ENCODE peak calls at places on chromosomes 2 and 18, in five cellular contexts. J is B cell, X is AG04450, U is colonic mucosa, S is osteoblast. O is an unnamed sample.

GRCh38 chr18:22175326-22175725 is 5.9 kb downstream of the GATA6 start:
- DNase-seq in S (no peak), X (no peak), U (peak; percentile 17), J (no peak), O (no peak)

GRCh38 chr2:129438501-129439057 is 540.9 kb upstream of the RAB6C start:
- DNase-seq in X (no peak), S (no peak), J (no peak), U (no peak), O (no peak)

GRCh38 chr2:174648896-174649295 is 51.3 kb upstream of the WIPF1 start:
- DNase-seq in J (no peak), S (no peak), X (no peak), U (no peak), O (no peak)

GRCh38 chr18:78803104-78803503 is 176.5 kb upstream of the SALL3 start:
- DNase-seq in U (no peak), S (no peak), X (no peak), J (no peak), O (no peak)

GRCh38 chr2:152415231-152415642 is 80.3 kb downstream of the FMNL2 start:
- DNase-seq in U (no peak), S (no peak), X (no peak), J (no peak), O (peak; percentile 26)

GRCh38 chr2:232162191-232162590 is 200.7 kb downstream of the DIS3L2 start:
- DNase-seq in J (no peak), X (no peak), S (no peak), U (no peak), O (no peak)

GRCh38 chr2:144583741-144584453 is 64.0 kb upstream of the ZEB2 start:
- DNase-seq in J (no peak), U (no peak), X (peak; percentile 44), S (peak; percentile 83), O (peak; percentile 8)

GRCh38 chr18:53689886-53690285 is 534.6 kb downstream of the MBD2 start:
- DNase-seq in U (no peak), X (no peak), S (no peak), J (no peak), O (no peak)

GRCh38 chr2:165898381-165898780 is 55.2 kb downstream of the TTC21B start:
- DNase-seq in U (no peak), J (no peak), S (no peak), X (no peak), O (no peak)

GRCh38 chr18:57434536-57435494 is at the start of gene ONECUT2:
- DNase-seq in X (peak; percentile 46), U (peak; percentile 94), J (peak; percentile 67), S (peak; percentile 100), O (peak; percentile 79)

GRCh38 chr2:138087761-138088602 is 123.7 kb downstream of the HNMT start:
- DNase-seq in X (no peak), S (no peak), U (peak; percentile 61), J (no peak), O (no peak)

GRCh38 chr2:12787891-12788783 is 71.4 kb downstream of the TRIB2 start:
- DNase-seq in X (no peak), S (peak; percentile 85), J (no peak), U (no peak), O (no peak)

GRCh38 chr2:150735894-150736498 is 248.5 kb upstream of the RND3 start:
- DNase-seq in S (no peak), U (no peak), J (no peak), X (no peak), O (no peak)

GRCh38 chr2:68225119-68225632 is 27.2 kb downstream of the PPP3R1 start:
- DNase-seq in S (no peak), U (peak; percentile 28), X (no peak), J (peak; percentile 24), O (peak; percentile 13)
- TF ChIP-seq CTCF in S (peak; percentile 29), U (no peak), X (no peak), J (no peak), O (no peak)

DNA sequence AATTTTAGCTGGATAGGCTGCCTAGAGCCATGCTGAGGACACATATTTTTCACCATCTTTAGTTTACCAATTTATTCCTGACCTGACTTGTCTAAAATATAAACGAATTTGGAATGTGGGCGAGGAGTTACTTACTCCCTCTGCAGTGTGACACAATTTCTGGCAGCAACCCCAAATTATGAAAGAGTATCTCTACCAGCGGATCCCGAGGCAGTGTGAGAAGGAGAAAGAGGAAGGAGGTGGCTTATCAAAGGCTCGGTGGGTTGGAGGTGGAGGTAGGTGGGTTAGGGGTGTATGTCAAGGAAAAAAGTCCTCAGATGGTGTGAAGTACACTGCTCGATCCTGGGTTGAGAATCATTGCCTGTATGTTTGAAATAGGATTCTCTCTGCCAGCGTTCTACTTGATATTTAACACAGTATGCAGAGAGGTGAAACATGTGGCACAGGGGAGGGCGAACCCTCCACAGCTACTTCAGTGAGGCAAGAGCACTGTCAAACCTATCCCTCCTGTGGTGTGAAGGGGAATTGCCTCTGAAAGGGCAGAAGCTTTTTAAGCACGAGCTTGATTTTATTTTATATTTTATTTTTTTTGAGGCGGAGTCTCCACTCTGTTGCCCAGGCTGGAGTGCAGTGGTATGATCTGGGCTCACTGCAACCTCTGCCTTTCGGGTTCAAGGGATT is 76.0 kb downstream of the RFTN2 start:
- DNase-seq in S (peak; percentile 93), U (no peak), J (peak; percentile 19), X (peak; percentile 21), O (peak; percentile 54)
- TF ChIP-seq CTCF in S (peak; percentile 53), U (no peak), J (peak; percentile 33), X (peak; percentile 55), O (peak; percentile 37)

GRCh38 chr18:25979358-25979727 is 111.1 kb downstream of the SS18 start:
- DNase-seq in X (no peak), S (no peak), U (no peak), J (no peak), O (no peak)

DNA sequence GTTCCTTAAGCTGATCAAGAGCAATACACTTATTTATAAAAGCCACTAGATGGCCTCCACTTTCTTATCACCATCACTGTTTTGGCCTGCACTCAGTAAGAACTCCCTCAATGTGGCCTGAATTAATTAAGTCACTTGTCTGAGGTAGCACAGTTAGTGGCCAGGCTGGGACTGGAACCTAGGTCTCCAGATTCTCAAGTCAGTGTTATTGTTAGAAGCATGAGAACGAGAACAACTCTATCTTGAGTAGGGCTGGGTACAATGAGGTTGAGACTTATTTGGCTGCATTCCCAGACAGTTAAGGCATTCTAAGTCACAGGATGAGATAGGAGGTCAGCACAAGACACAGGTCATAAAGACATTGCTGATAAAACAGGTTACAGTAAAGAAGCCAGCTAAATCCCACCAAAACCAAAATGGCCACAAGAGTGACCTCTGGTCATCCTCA is 115.8 kb downstream of the SS18 start:
- DNase-seq in S (no peak), J (no peak), X (no peak), U (no peak), O (no peak)
- TF ChIP-seq CTCF in S (no peak), J (no peak), X (no peak), U (no peak), O (no peak)

GRCh38 chr18:45274026-45274425 is 341.2 kb upstream of the SLC14A2 start:
- DNase-seq in X (no peak), S (no peak), J (no peak), U (no peak), O (no peak)

GRCh38 chr18:45276878-45277277 is 338.4 kb upstream of the SLC14A2 start:
- DNase-seq in X (no peak), J (no peak), S (no peak), U (no peak), O (no peak)

GRCh38 chr18:45280486-45281263 is 334.6 kb upstream of the SLC14A2 start:
- DNase-seq in U (no peak), J (no peak), X (no peak), S (no peak), O (no peak)

GRCh38 chr18:45277870-45278269 is 337.4 kb upstream of the SLC14A2 start:
- DNase-seq in J (no peak), S (no peak), X (no peak), U (peak; percentile 31), O (no peak)

DNA sequence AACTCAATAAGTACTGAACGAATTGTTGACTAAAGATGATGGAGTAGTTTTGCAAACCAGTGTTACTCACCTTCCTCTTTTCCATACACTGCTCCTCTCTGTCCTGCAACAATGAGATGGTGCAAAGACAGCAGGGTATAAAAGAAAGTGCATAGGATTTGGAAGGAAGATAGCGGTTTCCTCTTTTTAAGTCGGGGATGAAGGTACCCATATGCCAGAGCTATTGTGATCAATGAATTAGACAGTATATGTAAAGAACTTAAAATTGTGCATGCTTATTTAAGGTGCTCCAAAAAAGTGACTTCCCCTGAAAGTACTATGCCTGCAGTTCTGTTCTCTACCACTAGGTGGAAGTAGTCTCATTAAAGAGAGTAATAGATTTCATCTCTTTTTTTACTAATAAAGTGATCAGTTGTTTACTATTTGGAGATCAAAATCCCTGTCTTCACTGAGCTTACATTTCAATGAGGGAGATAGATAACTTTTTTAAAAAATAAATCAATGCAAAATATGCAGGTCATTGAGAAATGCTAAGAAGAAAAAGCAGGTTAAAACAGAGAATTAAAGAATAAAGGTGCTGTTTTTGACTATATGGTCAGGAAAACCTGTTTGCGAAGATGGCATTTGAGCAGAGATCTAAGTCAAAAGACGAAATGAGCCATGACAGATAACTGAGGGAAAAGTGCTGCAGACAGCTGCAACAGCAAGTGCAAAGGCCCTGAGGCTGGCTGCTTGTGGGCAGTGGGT is 339.7 kb upstream of the SLC14A2 start:
- DNase-seq in U (no peak), X (no peak), S (no peak), J (peak; percentile 27), O (no peak)
- TF ChIP-seq CTCF in U (peak; percentile 79), X (peak; percentile 80), S (peak; percentile 83), J (peak; percentile 87), O (peak; percentile 95)

GRCh38 chr2:49044680-49045079 is 109.6 kb downstream of the FSHR start:
- DNase-seq in U (no peak), J (no peak), X (no peak), S (peak; percentile 35), O (no peak)
- TF ChIP-seq CTCF in U (no peak), J (no peak), X (no peak), S (peak; percentile 11), O (no peak)

O was measured in activated CD8-positive, alpha-beta T cell treated with anti-CD3 and anti-CD28 coated beads for 36 hours.